ENCODE peak calls at places on chromosome 16, in nine cellular contexts. One of them, this sample, is unnamed.

GRCh38 chr16:31876955-31877828 is 3.6 kb downstream of the ZNF267 start:
- DNase-seq in epithelial cell of esophagus: peak; percentile 90
- DNase-seq in psoas muscle: no peak
- DNase-seq in body of pancreas: no peak
- DNase-seq in tibial nerve: no peak
- DNase-seq in fibroblast of pulmonary artery: peak; percentile 90
- DNase-seq in heart left ventricle: no peak
- DNase-seq in suprapubic skin: no peak
- DNase-seq in adrenal gland: no peak
- DNase-seq in this sample: no peak

GRCh38 chr16:50680907-50681885 is at the start of gene SNX20:
- DNase-seq in epithelial cell of esophagus: no peak
- DNase-seq in psoas muscle: no peak
- DNase-seq in body of pancreas: no peak
- DNase-seq in tibial nerve: no peak
- DNase-seq in fibroblast of pulmonary artery: no peak
- DNase-seq in heart left ventricle: peak; percentile 68
- DNase-seq in suprapubic skin: no peak
- DNase-seq in adrenal gland: no peak
- DNase-seq in this sample: no peak

GRCh38 chr16:72467157-72467759 is 295.3 kb upstream of the PMFBP1 start:
- DNase-seq in epithelial cell of esophagus: peak; percentile 62
- DNase-seq in psoas muscle: no peak
- DNase-seq in body of pancreas: no peak
- DNase-seq in tibial nerve: no peak
- DNase-seq in fibroblast of pulmonary artery: peak; percentile 78
- DNase-seq in heart left ventricle: no peak
- DNase-seq in suprapubic skin: no peak
- DNase-seq in adrenal gland: no peak
- DNase-seq in this sample: no peak

GRCh38 chr16:4652561-4652960 is 27.9 kb downstream of the MGRN1 start:
- DNase-seq in epithelial cell of esophagus: no peak
- DNase-seq in psoas muscle: no peak
- DNase-seq in body of pancreas: no peak
- DNase-seq in tibial nerve: no peak
- DNase-seq in fibroblast of pulmonary artery: no peak
- DNase-seq in heart left ventricle: no peak
- DNase-seq in suprapubic skin: no peak
- DNase-seq in adrenal gland: no peak
- DNase-seq in this sample: no peak

GRCh38 chr16:75494696-75495601 is at the start of gene CHST6:
- DNase-seq in epithelial cell of esophagus: no peak
- DNase-seq in psoas muscle: peak; percentile 33
- DNase-seq in body of pancreas: peak; percentile 38
- DNase-seq in tibial nerve: no peak
- DNase-seq in fibroblast of pulmonary artery: no peak
- DNase-seq in heart left ventricle: peak; percentile 50
- DNase-seq in suprapubic skin: no peak
- DNase-seq in adrenal gland: peak; percentile 55
- DNase-seq in this sample: no peak

GRCh38 chr16:89054714-89055113 is 38.9 kb upstream of the ACSF3 start:
- DNase-seq in epithelial cell of esophagus: no peak
- DNase-seq in psoas muscle: no peak
- DNase-seq in body of pancreas: no peak
- DNase-seq in tibial nerve: no peak
- DNase-seq in fibroblast of pulmonary artery: no peak
- DNase-seq in heart left ventricle: no peak
- DNase-seq in suprapubic skin: no peak
- DNase-seq in adrenal gland: no peak
- DNase-seq in this sample: no peak

GRCh38 chr16:72876221-72876620 is 171.7 kb downstream of the ZFHX3 start:
- DNase-seq in epithelial cell of esophagus: peak; percentile 7
- DNase-seq in psoas muscle: peak; percentile 74
- DNase-seq in body of pancreas: peak; percentile 25
- DNase-seq in tibial nerve: peak; percentile 50
- DNase-seq in fibroblast of pulmonary artery: peak; percentile 86
- DNase-seq in heart left ventricle: peak; percentile 81
- DNase-seq in suprapubic skin: no peak
- DNase-seq in adrenal gland: no peak
- DNase-seq in this sample: peak; percentile 86

GRCh38 chr16:17828012-17828411 is 357.3 kb upstream of the XYLT1 start:
- DNase-seq in epithelial cell of esophagus: no peak
- DNase-seq in psoas muscle: no peak
- DNase-seq in body of pancreas: no peak
- DNase-seq in tibial nerve: no peak
- DNase-seq in fibroblast of pulmonary artery: peak; percentile 17
- DNase-seq in heart left ventricle: no peak
- DNase-seq in suprapubic skin: no peak
- DNase-seq in adrenal gland: no peak
- DNase-seq in this sample: no peak

GRCh38 chr16:46991729-46992704 is 18.5 kb upstream of the DNAJA2 start:
- DNase-seq in epithelial cell of esophagus: no peak
- DNase-seq in psoas muscle: no peak
- DNase-seq in body of pancreas: no peak
- DNase-seq in tibial nerve: no peak
- DNase-seq in fibroblast of pulmonary artery: no peak
- DNase-seq in heart left ventricle: no peak
- DNase-seq in suprapubic skin: no peak
- DNase-seq in adrenal gland: no peak
- DNase-seq in this sample: no peak

GRCh38 chr16:72001180-72001890 is 1.1 kb upstream of the PKD1L3 start:
- DNase-seq in epithelial cell of esophagus: no peak
- DNase-seq in psoas muscle: no peak
- DNase-seq in body of pancreas: no peak
- DNase-seq in tibial nerve: no peak
- DNase-seq in fibroblast of pulmonary artery: no peak
- DNase-seq in heart left ventricle: no peak
- DNase-seq in suprapubic skin: no peak
- DNase-seq in adrenal gland: no peak
- DNase-seq in this sample: no peak

GRCh38 chr16:66418165-66418962 is 8.7 kb upstream of the BEAN1 start:
- DNase-seq in epithelial cell of esophagus: no peak
- DNase-seq in psoas muscle: no peak
- DNase-seq in body of pancreas: no peak
- DNase-seq in tibial nerve: no peak
- DNase-seq in fibroblast of pulmonary artery: no peak
- DNase-seq in heart left ventricle: no peak
- DNase-seq in suprapubic skin: no peak
- DNase-seq in adrenal gland: no peak
- DNase-seq in this sample: peak; percentile 12

GRCh38 chr16:15898654-15899053 is 10.3 kb upstream of the CEP20 start:
- DNase-seq in epithelial cell of esophagus: no peak
- DNase-seq in psoas muscle: no peak
- DNase-seq in body of pancreas: no peak
- DNase-seq in tibial nerve: no peak
- DNase-seq in fibroblast of pulmonary artery: no peak
- DNase-seq in heart left ventricle: no peak
- DNase-seq in suprapubic skin: no peak
- DNase-seq in adrenal gland: no peak
- DNase-seq in this sample: no peak

GRCh38 chr16:53433509-53433908 is 762 bp upstream of the RBL2 start:
- DNase-seq in epithelial cell of esophagus: peak; percentile 51
- DNase-seq in psoas muscle: no peak
- DNase-seq in body of pancreas: no peak
- DNase-seq in tibial nerve: no peak
- DNase-seq in fibroblast of pulmonary artery: no peak
- DNase-seq in heart left ventricle: no peak
- DNase-seq in suprapubic skin: no peak
- DNase-seq in adrenal gland: no peak
- DNase-seq in this sample: no peak

GRCh38 chr16:53546988-53547391 is 44.0 kb upstream of the AKTIP start:
- DNase-seq in epithelial cell of esophagus: peak; percentile 45
- DNase-seq in psoas muscle: no peak
- DNase-seq in body of pancreas: no peak
- DNase-seq in tibial nerve: no peak
- DNase-seq in fibroblast of pulmonary artery: peak; percentile 23
- DNase-seq in heart left ventricle: no peak
- DNase-seq in suprapubic skin: no peak
- DNase-seq in adrenal gland: no peak
- DNase-seq in this sample: no peak

GRCh38 chr16:66927012-66927436 is 1.7 kb upstream of the RRAD start:
- DNase-seq in epithelial cell of esophagus: peak; percentile 51
- DNase-seq in psoas muscle: peak; percentile 73
- DNase-seq in body of pancreas: no peak
- DNase-seq in tibial nerve: no peak
- DNase-seq in fibroblast of pulmonary artery: peak; percentile 83
- DNase-seq in heart left ventricle: peak; percentile 81
- DNase-seq in suprapubic skin: no peak
- DNase-seq in adrenal gland: no peak
- DNase-seq in this sample: no peak

GRCh38 chr16:85421338-85422123 is 191.6 kb upstream of the GSE1 start:
- DNase-seq in epithelial cell of esophagus: no peak
- DNase-seq in psoas muscle: no peak
- DNase-seq in body of pancreas: no peak
- DNase-seq in tibial nerve: no peak
- DNase-seq in fibroblast of pulmonary artery: no peak
- DNase-seq in heart left ventricle: no peak
- DNase-seq in suprapubic skin: no peak
- DNase-seq in adrenal gland: no peak
- DNase-seq in this sample: peak; percentile 64

GRCh38 chr16:85423631-85424030 is 189.5 kb upstream of the GSE1 start:
- DNase-seq in epithelial cell of esophagus: no peak
- DNase-seq in psoas muscle: peak; percentile 6
- DNase-seq in body of pancreas: peak; percentile 5
- DNase-seq in tibial nerve: no peak
- DNase-seq in fibroblast of pulmonary artery: no peak
- DNase-seq in heart left ventricle: no peak
- DNase-seq in suprapubic skin: no peak
- DNase-seq in adrenal gland: no peak
- DNase-seq in this sample: peak; percentile 60

GRCh38 chr16:85423186-85423550 is 190.0 kb upstream of the GSE1 start:
- DNase-seq in epithelial cell of esophagus: no peak
- DNase-seq in psoas muscle: peak; percentile 6
- DNase-seq in body of pancreas: no peak
- DNase-seq in tibial nerve: no peak
- DNase-seq in fibroblast of pulmonary artery: no peak
- DNase-seq in heart left ventricle: no peak
- DNase-seq in suprapubic skin: no peak
- DNase-seq in adrenal gland: no peak
- DNase-seq in this sample: no peak

GRCh38 chr16:85422124-85422373 is 191.1 kb upstream of the GSE1 start:
- DNase-seq in epithelial cell of esophagus: no peak
- DNase-seq in psoas muscle: no peak
- DNase-seq in body of pancreas: no peak
- DNase-seq in tibial nerve: no peak
- DNase-seq in fibroblast of pulmonary artery: no peak
- DNase-seq in heart left ventricle: no peak
- DNase-seq in suprapubic skin: no peak
- DNase-seq in adrenal gland: no peak
- DNase-seq in this sample: peak; percentile 60

GRCh38 chr16:85422374-85423185 is 190.5 kb upstream of the GSE1 start:
- DNase-seq in epithelial cell of esophagus: peak; percentile 54
- DNase-seq in psoas muscle: no peak
- DNase-seq in body of pancreas: peak; percentile 97
- DNase-seq in tibial nerve: no peak
- DNase-seq in fibroblast of pulmonary artery: no peak
- DNase-seq in heart left ventricle: no peak
- DNase-seq in suprapubic skin: no peak
- DNase-seq in adrenal gland: no peak
- DNase-seq in this sample: peak; percentile 65
- TF ChIP-seq CTCF in epithelial cell of esophagus: no peak
- TF ChIP-seq CTCF in psoas muscle: no peak
- TF ChIP-seq CTCF in body of pancreas: peak; percentile 33
- TF ChIP-seq CTCF in tibial nerve: no peak
- TF ChIP-seq CTCF in fibroblast of pulmonary artery: no peak
- TF ChIP-seq CTCF in heart left ventricle: no peak
- TF ChIP-seq CTCF in suprapubic skin: no peak
- TF ChIP-seq CTCF in adrenal gland: no peak
- TF ChIP-seq CTCF in this sample: no peak

GRCh38 chr16:8855051-8855786 is 13.6 kb downstream of the CARHSP1 start:
- DNase-seq in epithelial cell of esophagus: no peak
- DNase-seq in psoas muscle: no peak
- DNase-seq in body of pancreas: no peak
- DNase-seq in tibial nerve: no peak
- DNase-seq in fibroblast of pulmonary artery: no peak
- DNase-seq in heart left ventricle: no peak
- DNase-seq in suprapubic skin: no peak
- DNase-seq in adrenal gland: no peak
- DNase-seq in this sample: peak; percentile 55
- TF ChIP-seq CTCF in epithelial cell of esophagus: no peak
- TF ChIP-seq CTCF in psoas muscle: no peak
- TF ChIP-seq CTCF in body of pancreas: peak; percentile 20
- TF ChIP-seq CTCF in tibial nerve: no peak
- TF ChIP-seq CTCF in fibroblast of pulmonary artery: peak; percentile 6
- TF ChIP-seq CTCF in heart left ventricle: no peak
- TF ChIP-seq CTCF in suprapubic skin: no peak
- TF ChIP-seq CTCF in adrenal gland: no peak
- TF ChIP-seq CTCF in this sample: no peak

GRCh38 chr16:68972008-68972407 is 128.7 kb downstream of the TANGO6 start:
- DNase-seq in epithelial cell of esophagus: no peak
- DNase-seq in psoas muscle: no peak
- DNase-seq in body of pancreas: no peak
- DNase-seq in tibial nerve: no peak
- DNase-seq in fibroblast of pulmonary artery: no peak
- DNase-seq in heart left ventricle: no peak
- DNase-seq in suprapubic skin: no peak
- DNase-seq in adrenal gland: no peak
- DNase-seq in this sample: no peak

GRCh38 chr16:68978303-68978954 is 127.0 kb upstream of the HAS3 start:
- DNase-seq in epithelial cell of esophagus: no peak
- DNase-seq in psoas muscle: no peak
- DNase-seq in body of pancreas: no peak
- DNase-seq in tibial nerve: no peak
- DNase-seq in fibroblast of pulmonary artery: no peak
- DNase-seq in heart left ventricle: no peak
- DNase-seq in suprapubic skin: no peak
- DNase-seq in adrenal gland: no peak
- DNase-seq in this sample: no peak

GRCh38 chr16:68969338-68969737 is 126.0 kb downstream of the TANGO6 start:
- DNase-seq in epithelial cell of esophagus: no peak
- DNase-seq in psoas muscle: no peak
- DNase-seq in body of pancreas: peak; percentile 45
- DNase-seq in tibial nerve: no peak
- DNase-seq in fibroblast of pulmonary artery: no peak
- DNase-seq in heart left ventricle: no peak
- DNase-seq in suprapubic skin: no peak
- DNase-seq in adrenal gland: no peak
- DNase-seq in this sample: no peak

GRCh38 chr16:68973611-68974120 is 130.3 kb downstream of the TANGO6 start:
- DNase-seq in epithelial cell of esophagus: no peak
- DNase-seq in psoas muscle: no peak
- DNase-seq in body of pancreas: no peak
- DNase-seq in tibial nerve: no peak
- DNase-seq in fibroblast of pulmonary artery: no peak
- DNase-seq in heart left ventricle: no peak
- DNase-seq in suprapubic skin: no peak
- DNase-seq in adrenal gland: no peak
- DNase-seq in this sample: no peak

GRCh38 chr16:68972720-68973119 is 129.4 kb downstream of the TANGO6 start:
- DNase-seq in epithelial cell of esophagus: peak; percentile 59
- DNase-seq in psoas muscle: no peak
- DNase-seq in body of pancreas: no peak
- DNase-seq in tibial nerve: no peak
- DNase-seq in fibroblast of pulmonary artery: peak; percentile 83
- DNase-seq in heart left ventricle: no peak
- DNase-seq in suprapubic skin: no peak
- DNase-seq in adrenal gland: no peak
- DNase-seq in this sample: no peak
- TF ChIP-seq CTCF in epithelial cell of esophagus: peak; percentile 40
- TF ChIP-seq CTCF in psoas muscle: no peak
- TF ChIP-seq CTCF in body of pancreas: no peak
- TF ChIP-seq CTCF in tibial nerve: no peak
- TF ChIP-seq CTCF in fibroblast of pulmonary artery: peak; percentile 74
- TF ChIP-seq CTCF in heart left ventricle: no peak
- TF ChIP-seq CTCF in suprapubic skin: no peak
- TF ChIP-seq CTCF in adrenal gland: no peak
- TF ChIP-seq CTCF in this sample: no peak

GRCh38 chr16:64983983-64984382 is 137.9 kb downstream of the CDH11 start:
- DNase-seq in epithelial cell of esophagus: peak; percentile 74
- DNase-seq in psoas muscle: no peak
- DNase-seq in body of pancreas: peak; percentile 6
- DNase-seq in tibial nerve: peak; percentile 7
- DNase-seq in fibroblast of pulmonary artery: peak; percentile 90
- DNase-seq in heart left ventricle: peak; percentile 32
- DNase-seq in suprapubic skin: no peak
- DNase-seq in adrenal gland: no peak
- DNase-seq in this sample: no peak
- TF ChIP-seq CTCF in epithelial cell of esophagus: peak; percentile 63
- TF ChIP-seq CTCF in psoas muscle: peak; percentile 26
- TF ChIP-seq CTCF in body of pancreas: peak; percentile 5
- TF ChIP-seq CTCF in tibial nerve: peak; percentile 28
- TF ChIP-seq CTCF in fibroblast of pulmonary artery: peak; percentile 80
- TF ChIP-seq CTCF in heart left ventricle: peak; percentile 62
- TF ChIP-seq CTCF in suprapubic skin: peak; percentile 0
- TF ChIP-seq CTCF in adrenal gland: peak; percentile 7
- TF ChIP-seq CTCF in this sample: peak; percentile 29